ENCODE peak calls at places on chromosomes 3 and 15, in nine cellular contexts. One of them, this sample, is unnamed.

GRCh38 chr3:134516905-134517304 is 31.0 kb downstream of the CEP63 start:
- DNase-seq in left ventricle myocardium inferior: no peak
- DNase-seq in neuronal stem cell: no peak
- DNase-seq in ovary: no peak
- DNase-seq in Panc1: no peak
- DNase-seq in effector memory CD4-positive, alpha-beta T cell: no peak
- DNase-seq in DND-41: no peak
- DNase-seq in SK-N-SH: no peak
- DNase-seq in psoas muscle: no peak
- DNase-seq in this sample: no peak

GRCh38 chr3:128735884-128736283 is 9.9 kb downstream of the RAB7A start:
- DNase-seq in ovary: no peak
- DNase-seq in SK-N-SH: no peak
- DNase-seq in DND-41: no peak
- DNase-seq in neuronal stem cell: no peak
- DNase-seq in psoas muscle: no peak
- DNase-seq in effector memory CD4-positive, alpha-beta T cell: no peak
- DNase-seq in Panc1: no peak
- DNase-seq in left ventricle myocardium inferior: no peak
- DNase-seq in this sample: no peak

GRCh38 chr3:46829699-46830208 is 33.5 kb downstream of the MYL3 start:
- DNase-seq in neuronal stem cell: no peak
- DNase-seq in left ventricle myocardium inferior: no peak
- DNase-seq in Panc1: no peak
- DNase-seq in DND-41: peak; percentile 72
- DNase-seq in SK-N-SH: no peak
- DNase-seq in ovary: no peak
- DNase-seq in psoas muscle: no peak
- DNase-seq in effector memory CD4-positive, alpha-beta T cell: no peak
- DNase-seq in this sample: no peak

GRCh38 chr3:151630938-151631417 is 102.7 kb upstream of the AADACL2 start:
- DNase-seq in left ventricle myocardium inferior: no peak
- DNase-seq in neuronal stem cell: no peak
- DNase-seq in DND-41: no peak
- DNase-seq in SK-N-SH: no peak
- DNase-seq in psoas muscle: no peak
- DNase-seq in effector memory CD4-positive, alpha-beta T cell: no peak
- DNase-seq in Panc1: no peak
- DNase-seq in ovary: no peak
- DNase-seq in this sample: peak; percentile 48

GRCh38 chr3:36060950-36061349 is 319.4 kb upstream of the STAC start:
- DNase-seq in SK-N-SH: no peak
- DNase-seq in neuronal stem cell: no peak
- DNase-seq in psoas muscle: no peak
- DNase-seq in ovary: no peak
- DNase-seq in Panc1: no peak
- DNase-seq in left ventricle myocardium inferior: no peak
- DNase-seq in effector memory CD4-positive, alpha-beta T cell: no peak
- DNase-seq in DND-41: no peak
- DNase-seq in this sample: no peak

GRCh38 chr3:170076715-170077238 is 39.0 kb downstream of the GPR160 start:
- DNase-seq in neuronal stem cell: no peak
- DNase-seq in left ventricle myocardium inferior: no peak
- DNase-seq in psoas muscle: no peak
- DNase-seq in SK-N-SH: no peak
- DNase-seq in DND-41: peak; percentile 49
- DNase-seq in ovary: no peak
- DNase-seq in effector memory CD4-positive, alpha-beta T cell: no peak
- DNase-seq in Panc1: no peak
- DNase-seq in this sample: no peak

GRCh38 chr15:85124173-85124572 is 142.5 kb downstream of the PDE8A start:
- DNase-seq in neuronal stem cell: no peak
- DNase-seq in Panc1: no peak
- DNase-seq in SK-N-SH: no peak
- DNase-seq in effector memory CD4-positive, alpha-beta T cell: no peak
- DNase-seq in psoas muscle: no peak
- DNase-seq in DND-41: no peak
- DNase-seq in left ventricle myocardium inferior: no peak
- DNase-seq in ovary: no peak
- DNase-seq in this sample: no peak

GRCh38 chr15:76931397-76932089 is at the start of gene RCN2:
- DNase-seq in effector memory CD4-positive, alpha-beta T cell: peak; percentile 87
- DNase-seq in left ventricle myocardium inferior: peak; percentile 97
- DNase-seq in neuronal stem cell: peak; percentile 92
- DNase-seq in Panc1: peak; percentile 43
- DNase-seq in psoas muscle: peak; percentile 97
- DNase-seq in ovary: peak; percentile 93
- DNase-seq in DND-41: peak; percentile 91
- DNase-seq in SK-N-SH: peak; percentile 97
- DNase-seq in this sample: peak; percentile 96

GRCh38 chr3:175155172-175155571 is 296.0 kb downstream of the NAALADL2 start:
- DNase-seq in left ventricle myocardium inferior: no peak
- DNase-seq in psoas muscle: no peak
- DNase-seq in SK-N-SH: no peak
- DNase-seq in DND-41: no peak
- DNase-seq in ovary: no peak
- DNase-seq in effector memory CD4-positive, alpha-beta T cell: no peak
- DNase-seq in Panc1: no peak
- DNase-seq in neuronal stem cell: no peak
- DNase-seq in this sample: no peak

GRCh38 chr3:177494216-177494615 is 296.9 kb upstream of the TBL1XR1 start:
- DNase-seq in psoas muscle: no peak
- DNase-seq in effector memory CD4-positive, alpha-beta T cell: no peak
- DNase-seq in ovary: no peak
- DNase-seq in DND-41: no peak
- DNase-seq in Panc1: no peak
- DNase-seq in left ventricle myocardium inferior: no peak
- DNase-seq in SK-N-SH: no peak
- DNase-seq in neuronal stem cell: no peak
- DNase-seq in this sample: peak; percentile 64

GRCh38 chr3:107062787-107063186 is 314.5 kb upstream of the CCDC54 start:
- DNase-seq in psoas muscle: no peak
- DNase-seq in Panc1: no peak
- DNase-seq in SK-N-SH: no peak
- DNase-seq in DND-41: no peak
- DNase-seq in effector memory CD4-positive, alpha-beta T cell: no peak
- DNase-seq in neuronal stem cell: no peak
- DNase-seq in ovary: no peak
- DNase-seq in left ventricle myocardium inferior: no peak
- DNase-seq in this sample: no peak

GRCh38 chr3:17905996-17906395 is 163.6 kb upstream of the TBC1D5 start:
- DNase-seq in SK-N-SH: no peak
- DNase-seq in neuronal stem cell: no peak
- DNase-seq in DND-41: peak; percentile 93
- DNase-seq in effector memory CD4-positive, alpha-beta T cell: no peak
- DNase-seq in left ventricle myocardium inferior: no peak
- DNase-seq in Panc1: no peak
- DNase-seq in ovary: no peak
- DNase-seq in psoas muscle: no peak
- DNase-seq in this sample: no peak

GRCh38 chr3:31181661-31182060 is 287.2 kb upstream of the GADL1 start:
- DNase-seq in Panc1: no peak
- DNase-seq in psoas muscle: no peak
- DNase-seq in left ventricle myocardium inferior: no peak
- DNase-seq in SK-N-SH: no peak
- DNase-seq in effector memory CD4-positive, alpha-beta T cell: no peak
- DNase-seq in ovary: no peak
- DNase-seq in neuronal stem cell: no peak
- DNase-seq in DND-41: no peak
- DNase-seq in this sample: no peak

GRCh38 chr15:69615756-69616155 is 163.1 kb downstream of the RPLP1 start:
- DNase-seq in ovary: no peak
- DNase-seq in effector memory CD4-positive, alpha-beta T cell: no peak
- DNase-seq in SK-N-SH: no peak
- DNase-seq in DND-41: no peak
- DNase-seq in Panc1: no peak
- DNase-seq in psoas muscle: no peak
- DNase-seq in left ventricle myocardium inferior: no peak
- DNase-seq in neuronal stem cell: no peak
- DNase-seq in this sample: no peak

GRCh38 chr3:52857870-52858269 is 23.1 kb upstream of the MUSTN1 start:
- DNase-seq in ovary: no peak
- DNase-seq in neuronal stem cell: no peak
- DNase-seq in Panc1: no peak
- DNase-seq in effector memory CD4-positive, alpha-beta T cell: no peak
- DNase-seq in DND-41: no peak
- DNase-seq in psoas muscle: no peak
- DNase-seq in SK-N-SH: no peak
- DNase-seq in left ventricle myocardium inferior: no peak
- DNase-seq in this sample: no peak

GRCh38 chr15:91559066-91559465 is 294.4 kb upstream of the SLCO3A1 start:
- DNase-seq in ovary: no peak
- DNase-seq in effector memory CD4-positive, alpha-beta T cell: no peak
- DNase-seq in left ventricle myocardium inferior: no peak
- DNase-seq in neuronal stem cell: no peak
- DNase-seq in psoas muscle: no peak
- DNase-seq in SK-N-SH: no peak
- DNase-seq in DND-41: no peak
- DNase-seq in Panc1: no peak
- DNase-seq in this sample: no peak

GRCh38 chr15:69794643-69795461 is 302.9 kb downstream of the TLE3 start:
- DNase-seq in left ventricle myocardium inferior: no peak
- DNase-seq in ovary: peak; percentile 68
- DNase-seq in Panc1: no peak
- DNase-seq in DND-41: no peak
- DNase-seq in psoas muscle: no peak
- DNase-seq in neuronal stem cell: no peak
- DNase-seq in SK-N-SH: no peak
- DNase-seq in effector memory CD4-positive, alpha-beta T cell: no peak
- DNase-seq in this sample: no peak

GRCh38 chr3:149657458-149657795 is 398 bp downstream of the WWTR1 start:
- DNase-seq in left ventricle myocardium inferior: peak; percentile 40
- DNase-seq in psoas muscle: peak; percentile 78
- DNase-seq in SK-N-SH: no peak
- DNase-seq in neuronal stem cell: no peak
- DNase-seq in effector memory CD4-positive, alpha-beta T cell: no peak
- DNase-seq in DND-41: no peak
- DNase-seq in Panc1: no peak
- DNase-seq in ovary: peak; percentile 75
- DNase-seq in this sample: no peak
- H3K27ac ChIP-seq in left ventricle myocardium inferior: peak overlapping the region; percentile 100
- H3K27ac ChIP-seq in psoas muscle: peak overlapping the region; percentile 90
- H3K27ac ChIP-seq in SK-N-SH: peak overlapping the region; percentile 81
- H3K27ac ChIP-seq in neuronal stem cell: peak overlapping the region; percentile 68
- H3K27ac ChIP-seq in effector memory CD4-positive, alpha-beta T cell: no peak overlapping the region
- H3K27ac ChIP-seq in DND-41: no peak overlapping the region
- H3K27ac ChIP-seq in Panc1: peak overlapping the region; percentile 91
- H3K27ac ChIP-seq in ovary: peak overlapping the region; percentile 97
- H3K27ac ChIP-seq in this sample: peak overlapping the region; percentile 93

DNA sequence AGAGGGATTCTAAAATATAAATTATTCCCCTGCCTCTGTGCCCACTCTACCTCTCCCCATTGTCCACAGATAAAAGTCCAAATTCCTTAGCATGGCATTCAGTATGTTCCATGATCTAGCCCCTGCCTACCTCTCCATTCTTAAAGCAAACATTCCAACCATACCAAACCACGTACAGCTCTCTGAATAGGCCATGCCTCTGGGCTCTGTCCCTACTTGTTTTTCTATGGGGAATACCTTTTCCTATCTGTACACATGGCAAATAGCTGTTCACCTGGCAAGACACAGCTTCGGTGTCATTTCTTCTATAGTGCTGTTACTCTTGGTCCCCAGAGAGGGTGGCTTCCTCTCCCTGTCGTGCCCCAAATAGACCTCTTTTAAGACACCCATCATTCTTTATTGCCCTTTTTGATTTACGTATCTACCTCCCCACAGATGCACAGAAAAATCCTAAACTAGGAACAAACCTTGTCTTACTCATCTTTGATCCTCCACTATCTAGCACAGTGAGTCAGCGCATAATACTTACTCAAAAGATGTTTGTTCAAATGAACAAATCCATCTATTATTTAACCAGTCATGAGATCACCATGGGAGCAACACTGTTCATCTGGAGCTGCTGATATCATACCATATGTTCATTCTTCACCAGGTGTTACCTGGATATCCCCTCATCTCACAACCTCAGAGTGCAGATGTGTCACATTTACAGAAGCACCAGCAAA is 329.8 kb downstream of the THSD4 start:
- DNase-seq in left ventricle myocardium inferior: no peak
- DNase-seq in SK-N-SH: no peak
- DNase-seq in neuronal stem cell: no peak
- DNase-seq in Panc1: no peak
- DNase-seq in ovary: no peak
- DNase-seq in DND-41: no peak
- DNase-seq in effector memory CD4-positive, alpha-beta T cell: no peak
- DNase-seq in psoas muscle: no peak
- DNase-seq in this sample: no peak
- H3K4me1 ChIP-seq in left ventricle myocardium inferior: peaks cover 54% of the 10 kb centered on the region
- H3K4me1 ChIP-seq in SK-N-SH: no peaks in the 10 kb centered on the region
- H3K4me1 ChIP-seq in neuronal stem cell: no peaks in the 10 kb centered on the region
- H3K4me1 ChIP-seq in Panc1: peaks cover 16% of the 10 kb centered on the region
- H3K4me1 ChIP-seq in ovary: no peaks in the 10 kb centered on the region
- H3K4me1 ChIP-seq in DND-41: no peaks in the 10 kb centered on the region
- H3K4me1 ChIP-seq in effector memory CD4-positive, alpha-beta T cell: no peaks in the 10 kb centered on the region
- H3K4me1 ChIP-seq in psoas muscle: peaks cover 5% of the 10 kb centered on the region
- H3K4me1 ChIP-seq in this sample: peaks cover 26% of the 10 kb centered on the region

DNA sequence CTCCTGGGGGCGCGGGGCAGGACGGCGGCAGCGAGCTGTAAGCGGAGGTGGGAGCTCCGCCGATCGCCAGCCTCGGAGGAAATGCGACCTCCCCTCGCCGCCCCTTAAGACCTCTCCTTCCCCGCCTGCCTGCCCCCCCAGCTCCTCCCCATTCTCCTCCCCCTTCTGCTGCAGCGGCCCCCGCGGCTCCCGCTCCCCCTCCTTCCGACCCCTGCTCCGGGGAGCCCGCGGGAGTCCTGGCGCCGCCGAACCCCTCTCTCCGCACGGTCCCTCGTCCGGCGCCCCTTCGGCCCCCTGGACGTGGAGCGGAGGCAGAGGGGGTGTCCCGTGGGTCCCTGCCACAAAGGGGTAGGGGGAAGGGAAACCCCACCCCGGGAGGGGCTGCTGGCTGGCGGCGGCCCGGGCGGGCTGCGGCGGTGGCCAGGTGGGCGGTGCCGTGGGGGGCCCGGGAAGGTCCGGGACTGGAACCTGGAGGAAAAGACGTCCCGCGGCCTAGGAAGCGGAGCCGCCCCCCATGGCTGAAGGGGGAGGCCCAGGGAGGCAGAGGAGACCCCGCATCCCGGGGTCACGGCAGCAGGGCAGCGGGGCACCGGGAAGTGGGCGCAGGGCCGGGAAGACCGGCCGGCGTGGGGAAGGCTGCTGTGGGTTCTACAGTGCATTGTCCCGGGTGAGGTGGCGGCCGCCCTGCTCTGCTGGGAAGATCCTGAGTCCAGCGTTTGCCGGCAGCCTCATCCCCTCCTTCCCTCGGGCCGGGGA is at the start of gene FSTL1:
- DNase-seq in Panc1: no peak
- DNase-seq in effector memory CD4-positive, alpha-beta T cell: no peak
- DNase-seq in DND-41: no peak
- DNase-seq in ovary: peak; percentile 79
- DNase-seq in neuronal stem cell: peak; percentile 80
- DNase-seq in left ventricle myocardium inferior: peak; percentile 76
- DNase-seq in SK-N-SH: peak; percentile 91
- DNase-seq in psoas muscle: peak; percentile 81
- DNase-seq in this sample: peak; percentile 78
- H3K27ac ChIP-seq in Panc1: no peak within 1 kb of the TSS
- H3K27ac ChIP-seq in effector memory CD4-positive, alpha-beta T cell: no peak within 1 kb of the TSS
- H3K27ac ChIP-seq in DND-41: no peak within 1 kb of the TSS
- H3K27ac ChIP-seq in ovary: peak within 1 kb of the TSS; percentile 80
- H3K27ac ChIP-seq in neuronal stem cell: peak within 1 kb of the TSS; percentile 71
- H3K27ac ChIP-seq in left ventricle myocardium inferior: peak within 1 kb of the TSS; percentile 98
- H3K27ac ChIP-seq in SK-N-SH: peak within 1 kb of the TSS; percentile 45
- H3K27ac ChIP-seq in psoas muscle: peak within 1 kb of the TSS; percentile 77
- H3K27ac ChIP-seq in this sample: peak within 1 kb of the TSS; percentile 52

GRCh38 chr3:194268659-194269487 is 82.3 kb downstream of the CPN2 start:
- DNase-seq in left ventricle myocardium inferior: no peak
- DNase-seq in effector memory CD4-positive, alpha-beta T cell: no peak
- DNase-seq in SK-N-SH: no peak
- DNase-seq in Panc1: no peak
- DNase-seq in psoas muscle: no peak
- DNase-seq in ovary: no peak
- DNase-seq in DND-41: no peak
- DNase-seq in neuronal stem cell: no peak
- DNase-seq in this sample: no peak
- H3K4me1 ChIP-seq in left ventricle myocardium inferior: peaks cover 95% of the 10 kb centered on the region
- H3K4me1 ChIP-seq in effector memory CD4-positive, alpha-beta T cell: no peaks in the 10 kb centered on the region
- H3K4me1 ChIP-seq in SK-N-SH: peaks cover 63% of the 10 kb centered on the region
- H3K4me1 ChIP-seq in Panc1: peaks cover 23% of the 10 kb centered on the region
- H3K4me1 ChIP-seq in psoas muscle: peaks cover 35% of the 10 kb centered on the region
- H3K4me1 ChIP-seq in ovary: peaks cover 30% of the 10 kb centered on the region
- H3K4me1 ChIP-seq in DND-41: peaks cover 2% of the 10 kb centered on the region
- H3K4me1 ChIP-seq in neuronal stem cell: peaks cover 26% of the 10 kb centered on the region
- H3K4me1 ChIP-seq in this sample: peaks cover 12% of the 10 kb centered on the region